ENCODE peak calls at places on chromosomes 2 and 18, in five cellular contexts. One of them, this sample, is unnamed. For H3K4me1, the result is how much of the 10 kb centered on the place peaks cover.

GRCh38 chr18:42861259-42861658 is 254.2 kb downstream of the RIT2 start:
- DNase-seq in A549: no peak
- DNase-seq in colonic mucosa: no peak
- DNase-seq in neuronal stem cell: no peak
- DNase-seq in mammary epithelial cell: no peak
- DNase-seq in this sample: no peak

GRCh38 chr2:127589358-127589757 is 53.9 kb downstream of the MYO7B start:
- DNase-seq in neuronal stem cell: no peak
- DNase-seq in colonic mucosa: no peak
- DNase-seq in mammary epithelial cell: no peak
- DNase-seq in A549: no peak
- DNase-seq in this sample: no peak

GRCh38 chr18:37535968-37536367 is 29.6 kb downstream of the CELF4 start:
- DNase-seq in colonic mucosa: no peak
- DNase-seq in A549: no peak
- DNase-seq in mammary epithelial cell: peak
- DNase-seq in neuronal stem cell: no peak
- DNase-seq in this sample: no peak

GRCh38 chr2:234840336-234840735 is 111.5 kb upstream of the SH3BP4 start:
- DNase-seq in A549: peak
- DNase-seq in mammary epithelial cell: peak
- DNase-seq in neuronal stem cell: peak
- DNase-seq in colonic mucosa: no peak
- DNase-seq in this sample: peak

GRCh38 chr18:23053756-23054457 is 81.4 kb upstream of the CABLES1 start:
- DNase-seq in neuronal stem cell: peak
- DNase-seq in A549: peak
- DNase-seq in colonic mucosa: no peak
- DNase-seq in mammary epithelial cell: peak
- DNase-seq in this sample: peak

GRCh38 chr2:178306351-178307073 is 112.2 kb downstream of the OSBPL6 start:
- DNase-seq in neuronal stem cell: peak
- DNase-seq in mammary epithelial cell: peak
- DNase-seq in A549: peak
- DNase-seq in colonic mucosa: peak
- DNase-seq in this sample: peak

GRCh38 chr18:76528477-76529432 is 33.7 kb upstream of the ZNF516 start:
- DNase-seq in mammary epithelial cell: peak
- DNase-seq in A549: no peak
- DNase-seq in neuronal stem cell: no peak
- DNase-seq in colonic mucosa: peak
- DNase-seq in this sample: peak

GRCh38 chr2:2842466-2842865 is 511.4 kb upstream of the MYT1L start:
- DNase-seq in neuronal stem cell: no peak
- DNase-seq in A549: no peak
- DNase-seq in mammary epithelial cell: no peak
- DNase-seq in colonic mucosa: no peak
- DNase-seq in this sample: no peak

GRCh38 chr2:191012845-191013616 is 940 bp downstream of the STAT1 start:
- DNase-seq in mammary epithelial cell: no peak
- DNase-seq in colonic mucosa: no peak
- DNase-seq in neuronal stem cell: no peak
- DNase-seq in A549: no peak
- DNase-seq in this sample: peak

GRCh38 chr18:57542126-57542525 is 44.4 kb downstream of the FECH start:
- DNase-seq in A549: no peak
- DNase-seq in colonic mucosa: no peak
- DNase-seq in mammary epithelial cell: peak
- DNase-seq in neuronal stem cell: no peak
- DNase-seq in this sample: no peak

GRCh38 chr2:191243154-191243553 is 2.0 kb upstream of the MYO1B start:
- DNase-seq in A549: no peak
- DNase-seq in colonic mucosa: no peak
- DNase-seq in mammary epithelial cell: no peak
- DNase-seq in neuronal stem cell: no peak
- DNase-seq in this sample: no peak

GRCh38 chr2:42859801-42860200 is 67.4 kb upstream of the HAAO start:
- DNase-seq in colonic mucosa: no peak
- DNase-seq in A549: no peak
- DNase-seq in mammary epithelial cell: peak
- DNase-seq in neuronal stem cell: no peak
- DNase-seq in this sample: no peak

GRCh38 chr2:28395334-28396061 is 2.8 kb downstream of the FOSL2 start:
- DNase-seq in mammary epithelial cell: peak
- DNase-seq in neuronal stem cell: no peak
- DNase-seq in colonic mucosa: peak
- DNase-seq in A549: peak
- DNase-seq in this sample: peak
- H3K4me3 ChIP-seq in mammary epithelial cell: peak
- H3K4me3 ChIP-seq in neuronal stem cell: peak
- H3K4me3 ChIP-seq in colonic mucosa: peak
- H3K4me3 ChIP-seq in A549: peak
- H3K4me3 ChIP-seq in this sample: peak

GRCh38 chr2:133653116-133653515 is 84.9 kb upstream of the NCKAP5 start:
- DNase-seq in mammary epithelial cell: no peak
- DNase-seq in neuronal stem cell: no peak
- DNase-seq in A549: no peak
- DNase-seq in colonic mucosa: no peak
- DNase-seq in this sample: no peak
- H3K27ac ChIP-seq in mammary epithelial cell: no peak
- H3K27ac ChIP-seq in neuronal stem cell: no peak
- H3K27ac ChIP-seq in A549: no peak
- H3K27ac ChIP-seq in colonic mucosa: no peak
- H3K27ac ChIP-seq in this sample: no peak

GRCh38 chr2:47037678-47038077 is 117.4 kb downstream of the STPG4 start:
- DNase-seq in neuronal stem cell: no peak
- DNase-seq in colonic mucosa: no peak
- DNase-seq in A549: no peak
- DNase-seq in mammary epithelial cell: no peak
- DNase-seq in this sample: no peak
- H3K4me1 ChIP-seq in neuronal stem cell: under half
- H3K4me1 ChIP-seq in colonic mucosa: under half
- H3K4me1 ChIP-seq in A549: half or more
- H3K4me1 ChIP-seq in mammary epithelial cell: under half
- H3K4me1 ChIP-seq in this sample: half or more

DNA sequence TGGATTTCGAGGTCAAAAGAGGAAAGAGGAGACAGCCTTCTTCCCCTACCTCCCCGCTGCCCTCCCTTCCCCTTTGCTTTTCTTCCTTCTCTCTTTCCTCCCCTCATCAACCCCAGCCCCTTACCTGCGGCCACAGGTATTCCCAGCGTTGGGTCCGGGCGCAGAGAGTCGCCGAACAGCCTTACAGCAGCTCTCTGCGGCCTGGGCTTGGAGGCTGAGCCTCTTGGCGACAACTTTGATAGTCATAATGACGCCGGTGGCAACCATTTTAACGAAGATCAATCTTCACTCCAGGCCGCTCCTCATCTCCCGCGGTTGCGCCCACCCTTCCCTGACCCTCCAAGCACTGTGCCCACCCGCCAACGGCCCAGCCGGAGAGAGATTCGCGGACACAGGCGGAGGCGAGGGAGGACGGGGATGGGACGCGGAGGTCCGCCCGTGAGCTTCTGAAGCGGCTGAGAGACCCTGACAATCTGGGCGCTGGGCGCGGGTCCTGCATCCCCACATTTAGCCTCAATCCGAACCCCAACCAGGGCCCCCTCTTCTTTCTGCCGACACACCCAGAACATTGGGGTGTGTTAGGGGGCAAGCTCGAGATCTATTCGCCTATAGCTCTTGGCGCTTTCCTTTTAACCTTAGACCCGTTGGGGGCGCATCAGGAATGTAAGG is 1.5 kb upstream of the EVX2 start:
- DNase-seq in colonic mucosa: peak
- DNase-seq in A549: no peak
- DNase-seq in neuronal stem cell: no peak
- DNase-seq in mammary epithelial cell: no peak
- DNase-seq in this sample: no peak
- H3K4me3 ChIP-seq in colonic mucosa: no peak
- H3K4me3 ChIP-seq in A549: no peak
- H3K4me3 ChIP-seq in neuronal stem cell: no peak
- H3K4me3 ChIP-seq in mammary epithelial cell: no peak
- H3K4me3 ChIP-seq in this sample: no peak

GRCh38 chr2:173550143-173550542 is 195.5 kb downstream of the CDCA7 start:
- DNase-seq in A549: peak
- DNase-seq in colonic mucosa: no peak
- DNase-seq in neuronal stem cell: no peak
- DNase-seq in mammary epithelial cell: no peak
- DNase-seq in this sample: no peak

GRCh38 chr2:173547493-173547892 is 192.8 kb downstream of the CDCA7 start:
- DNase-seq in A549: no peak
- DNase-seq in neuronal stem cell: no peak
- DNase-seq in mammary epithelial cell: no peak
- DNase-seq in colonic mucosa: no peak
- DNase-seq in this sample: no peak

GRCh38 chr2:173545364-173545734 is 190.7 kb downstream of the CDCA7 start:
- DNase-seq in A549: peak
- DNase-seq in mammary epithelial cell: no peak
- DNase-seq in colonic mucosa: peak
- DNase-seq in neuronal stem cell: no peak
- DNase-seq in this sample: peak

DNA sequence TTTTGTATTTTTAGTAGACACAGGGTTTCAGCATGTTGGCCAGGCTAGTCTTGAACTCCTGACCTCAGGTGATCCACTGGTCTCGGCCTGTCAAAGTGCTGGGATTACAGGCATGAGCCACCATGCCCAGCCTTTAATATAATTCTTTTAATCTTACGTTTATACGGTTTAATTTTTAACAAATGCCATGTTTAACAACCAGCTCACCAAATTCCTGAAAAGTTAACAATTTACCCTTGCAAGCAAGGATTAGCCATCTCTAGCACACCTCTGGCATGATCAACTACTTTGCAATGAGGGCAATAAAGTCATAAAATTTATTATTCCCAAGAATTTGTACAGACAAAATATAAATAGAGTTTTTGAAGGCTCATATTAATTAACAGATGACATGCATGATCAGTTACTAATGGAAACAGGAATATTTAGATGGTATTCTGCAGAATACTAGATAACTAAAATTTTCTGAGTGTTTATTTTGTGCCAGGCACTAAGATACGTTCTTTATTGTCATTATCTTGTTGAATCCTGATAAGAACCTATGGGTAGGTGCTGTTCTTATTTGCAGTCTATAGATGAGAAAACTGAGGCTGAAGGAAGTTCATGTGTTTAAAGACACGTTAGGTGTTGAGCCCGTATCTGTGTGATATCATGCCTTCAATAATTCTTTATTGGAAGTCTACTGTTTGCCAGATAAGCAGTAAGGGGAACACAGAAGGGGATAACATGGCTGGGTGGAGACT is 190.1 kb downstream of the CDCA7 start:
- DNase-seq in colonic mucosa: peak
- DNase-seq in neuronal stem cell: no peak
- DNase-seq in mammary epithelial cell: no peak
- DNase-seq in A549: peak
- DNase-seq in this sample: no peak
- H3K27ac ChIP-seq in colonic mucosa: peak
- H3K27ac ChIP-seq in neuronal stem cell: no peak
- H3K27ac ChIP-seq in mammary epithelial cell: no peak
- H3K27ac ChIP-seq in A549: peak
- H3K27ac ChIP-seq in this sample: no peak